ENCODE peak calls at places on chromosomes 13 and 19, in five cellular contexts. One of them, this sample, is unnamed.

GRCh38 chr19:37963190-37963947 is 56.4 kb downstream of the SIPA1L3 start:
- DNase-seq in HepG2: peak
- DNase-seq in HCT116: no peak
- DNase-seq in K562: no peak
- DNase-seq in SK-N-SH: no peak
- DNase-seq in this sample: no peak

GRCh38 chr13:97434417-97435296 is 688 bp downstream of the RAP2A start:
- DNase-seq in HepG2: no peak
- DNase-seq in HCT116: no peak
- DNase-seq in SK-N-SH: peak
- DNase-seq in K562: no peak
- DNase-seq in this sample: no peak

GRCh38 chr19:7645656-7646425 is 8.9 kb downstream of the STXBP2 start:
- DNase-seq in SK-N-SH: peak
- DNase-seq in K562: no peak
- DNase-seq in HepG2: no peak
- DNase-seq in HCT116: no peak
- DNase-seq in this sample: no peak

GRCh38 chr13:95073826-95074345 is 227.4 kb downstream of the ABCC4 start:
- DNase-seq in SK-N-SH: no peak
- DNase-seq in K562: no peak
- DNase-seq in HCT116: no peak
- DNase-seq in HepG2: no peak
- DNase-seq in this sample: no peak

GRCh38 chr19:48877900-48878218 is 5.6 kb downstream of the PPP1R15A start:
- DNase-seq in HepG2: no peak
- DNase-seq in SK-N-SH: no peak
- DNase-seq in K562: no peak
- DNase-seq in HCT116: no peak
- DNase-seq in this sample: no peak

GRCh38 chr13:46934749-46935148 is 37.9 kb upstream of the HTR2A start:
- DNase-seq in SK-N-SH: no peak
- DNase-seq in HCT116: no peak
- DNase-seq in HepG2: no peak
- DNase-seq in K562: no peak
- DNase-seq in this sample: no peak

GRCh38 chr19:6970478-6970877 is 50.8 kb downstream of the MBD3L2B start:
- DNase-seq in K562: peak
- DNase-seq in SK-N-SH: peak
- DNase-seq in HepG2: no peak
- DNase-seq in HCT116: peak
- DNase-seq in this sample: no peak

GRCh38 chr19:8811315-8812172 is 20.6 kb downstream of the ZNF558 start:
- DNase-seq in HepG2: no peak
- DNase-seq in K562: no peak
- DNase-seq in SK-N-SH: no peak
- DNase-seq in HCT116: no peak
- DNase-seq in this sample: no peak

GRCh38 chr19:41377977-41378707 is 1.8 kb downstream of the TMEM91 start:
- DNase-seq in HCT116: no peak
- DNase-seq in HepG2: no peak
- DNase-seq in SK-N-SH: peak
- DNase-seq in K562: peak
- DNase-seq in this sample: no peak

GRCh38 chr13:25966086-25966485 is 85.7 kb downstream of the SHISA2 start:
- DNase-seq in K562: no peak
- DNase-seq in SK-N-SH: no peak
- DNase-seq in HepG2: no peak
- DNase-seq in HCT116: no peak
- DNase-seq in this sample: no peak

GRCh38 chr19:38769635-38770211 is 3.6 kb downstream of the LGALS7 start:
- DNase-seq in K562: peak
- DNase-seq in HepG2: no peak
- DNase-seq in HCT116: peak
- DNase-seq in SK-N-SH: peak
- DNase-seq in this sample: peak

GRCh38 chr13:80157261-80157942 is 183.5 kb downstream of the SPRY2 start:
- DNase-seq in HCT116: no peak
- DNase-seq in HepG2: no peak
- DNase-seq in K562: no peak
- DNase-seq in SK-N-SH: no peak
- DNase-seq in this sample: no peak

GRCh38 chr19:50266896-50267295 is 62.3 kb downstream of the KCNC3 start:
- DNase-seq in HCT116: peak
- DNase-seq in SK-N-SH: peak
- DNase-seq in HepG2: no peak
- DNase-seq in K562: peak
- DNase-seq in this sample: peak

GRCh38 chr13:72864142-72865035 is 82.5 kb downstream of the PIBF1 start:
- DNase-seq in SK-N-SH: no peak
- DNase-seq in HCT116: no peak
- DNase-seq in HepG2: no peak
- DNase-seq in K562: no peak
- DNase-seq in this sample: no peak

GRCh38 chr13:114064516-114065140 is 67.8 kb downstream of the RASA3 start:
- DNase-seq in HCT116: no peak
- DNase-seq in K562: peak
- DNase-seq in HepG2: no peak
- DNase-seq in SK-N-SH: peak
- DNase-seq in this sample: no peak

GRCh38 chr19:18905520-18906236 is 9.7 kb upstream of the CERS1 start:
- DNase-seq in K562: no peak
- DNase-seq in HCT116: no peak
- DNase-seq in HepG2: no peak
- DNase-seq in SK-N-SH: no peak
- DNase-seq in this sample: no peak

GRCh38 chr19:38145627-38146026 is 78.4 kb downstream of the DPF1 start:
- DNase-seq in K562: no peak
- DNase-seq in HepG2: no peak
- DNase-seq in SK-N-SH: no peak
- DNase-seq in HCT116: no peak
- DNase-seq in this sample: no peak

GRCh38 chr13:46961719-46962118 is 64.9 kb upstream of the HTR2A start:
- DNase-seq in HepG2: no peak
- DNase-seq in HCT116: no peak
- DNase-seq in SK-N-SH: no peak
- DNase-seq in K562: no peak
- DNase-seq in this sample: no peak

GRCh38 chr13:98974053-98974452 is 3.8 kb downstream of the DOCK9 start:
- DNase-seq in K562: no peak
- DNase-seq in HepG2: no peak
- DNase-seq in SK-N-SH: no peak
- DNase-seq in HCT116: no peak
- DNase-seq in this sample: no peak

GRCh38 chr13:79859756-79860155 is 378.8 kb downstream of the NDFIP2 start:
- DNase-seq in HepG2: no peak
- DNase-seq in K562: no peak
- DNase-seq in SK-N-SH: no peak
- DNase-seq in HCT116: no peak
- DNase-seq in this sample: no peak

GRCh38 chr19:45768644-45769053 is 403 bp downstream of the SIX5 start:
- DNase-seq in HCT116: no peak
- DNase-seq in HepG2: no peak
- DNase-seq in SK-N-SH: no peak
- DNase-seq in K562: peak
- DNase-seq in this sample: no peak

GRCh38 chr13:112013665-112014064 is 53.3 kb upstream of the SOX1 start:
- DNase-seq in HCT116: no peak
- DNase-seq in SK-N-SH: no peak
- DNase-seq in K562: no peak
- DNase-seq in HepG2: no peak
- DNase-seq in this sample: no peak

GRCh38 chr13:110797230-110797877 is 83.9 kb downstream of the ING1 start:
- DNase-seq in HCT116: no peak
- DNase-seq in HepG2: no peak
- DNase-seq in SK-N-SH: no peak
- DNase-seq in K562: no peak
- DNase-seq in this sample: peak

GRCh38 chr13:95497307-95497943 is 55.1 kb upstream of the CLDN10 start:
- DNase-seq in K562: no peak
- DNase-seq in HepG2: no peak
- DNase-seq in HCT116: no peak
- DNase-seq in SK-N-SH: peak
- DNase-seq in this sample: no peak

GRCh38 chr13:113432509-113433270 is 20.6 kb downstream of the ADPRHL1 start:
- DNase-seq in K562: no peak
- DNase-seq in HCT116: no peak
- DNase-seq in SK-N-SH: no peak
- DNase-seq in HepG2: no peak
- DNase-seq in this sample: no peak

GRCh38 chr13:106083620-106084350 is 451.7 kb downstream of the EFNB2 start:
- DNase-seq in HCT116: peak
- DNase-seq in HepG2: peak
- DNase-seq in SK-N-SH: peak
- DNase-seq in K562: no peak
- DNase-seq in this sample: no peak

GRCh38 chr19:2475702-2476450 is at the start of gene GADD45B:
- DNase-seq in K562: peak
- DNase-seq in HCT116: peak
- DNase-seq in SK-N-SH: peak
- DNase-seq in HepG2: peak
- DNase-seq in this sample: peak

GRCh38 chr19:2477141-2477710 is 1.3 kb downstream of the GADD45B start:
- DNase-seq in HepG2: no peak
- DNase-seq in SK-N-SH: no peak
- DNase-seq in HCT116: no peak
- DNase-seq in K562: no peak
- DNase-seq in this sample: no peak

GRCh38 chr19:2477732-2478191 is 1.8 kb downstream of the GADD45B start:
- DNase-seq in SK-N-SH: no peak
- DNase-seq in HepG2: no peak
- DNase-seq in HCT116: no peak
- DNase-seq in K562: no peak
- DNase-seq in this sample: no peak

GRCh38 chr19:2475018-2475701 is 767 bp upstream of the GADD45B start:
- DNase-seq in HCT116: no peak
- DNase-seq in HepG2: no peak
- DNase-seq in SK-N-SH: peak
- DNase-seq in K562: peak
- DNase-seq in this sample: no peak

GRCh38 chr19:2476451-2477140 is 669 bp downstream of the GADD45B start:
- DNase-seq in HCT116: no peak
- DNase-seq in HepG2: no peak
- DNase-seq in K562: peak
- DNase-seq in SK-N-SH: peak
- DNase-seq in this sample: no peak
- H3K9ac ChIP-seq in HCT116: peak
- H3K9ac ChIP-seq in HepG2: peak
- H3K9ac ChIP-seq in K562: peak
- H3K9ac ChIP-seq in SK-N-SH: peak
- H3K9ac ChIP-seq in this sample: peak

GRCh38 chr19:55344444-55344843 is 4.8 kb downstream of the KMT5C start:
- DNase-seq in HepG2: no peak
- DNase-seq in K562: no peak
- DNase-seq in SK-N-SH: peak
- DNase-seq in HCT116: no peak
- DNase-seq in this sample: no peak
- TF ChIP-seq YY1 in HepG2: no peak
- TF ChIP-seq YY1 in K562: no peak
- TF ChIP-seq YY1 in SK-N-SH: no peak
- TF ChIP-seq YY1 in HCT116: no peak
- TF ChIP-seq YY1 in this sample: no peak

GRCh38 chr13:49446473-49446872 is 2.4 kb downstream of the SETDB2 start:
- DNase-seq in SK-N-SH: no peak
- DNase-seq in HCT116: no peak
- DNase-seq in K562: no peak
- DNase-seq in HepG2: no peak
- DNase-seq in this sample: no peak
- H3K9ac ChIP-seq in SK-N-SH: no peak
- H3K9ac ChIP-seq in HCT116: peak
- H3K9ac ChIP-seq in K562: no peak
- H3K9ac ChIP-seq in HepG2: peak
- H3K9ac ChIP-seq in this sample: no peak

GRCh38 chr19:32599736-32600157 is 18.8 kb downstream of the PDCD5 start:
- DNase-seq in K562: peak
- DNase-seq in SK-N-SH: peak
- DNase-seq in HCT116: peak
- DNase-seq in HepG2: peak
- DNase-seq in this sample: peak

GRCh38 chr19:32606289-32606688 is 25.3 kb downstream of the PDCD5 start:
- DNase-seq in SK-N-SH: no peak
- DNase-seq in HCT116: no peak
- DNase-seq in HepG2: no peak
- DNase-seq in K562: no peak
- DNase-seq in this sample: no peak

GRCh38 chr19:32607479-32607878 is 26.5 kb downstream of the PDCD5 start:
- DNase-seq in HepG2: no peak
- DNase-seq in K562: no peak
- DNase-seq in SK-N-SH: no peak
- DNase-seq in HCT116: no peak
- DNase-seq in this sample: no peak

GRCh38 chr19:32605544-32605943 is 24.6 kb downstream of the PDCD5 start:
- DNase-seq in HCT116: no peak
- DNase-seq in K562: no peak
- DNase-seq in HepG2: no peak
- DNase-seq in SK-N-SH: no peak
- DNase-seq in this sample: no peak

GRCh38 chr19:32603961-32604360 is 23.0 kb downstream of the PDCD5 start:
- DNase-seq in K562: no peak
- DNase-seq in HepG2: no peak
- DNase-seq in HCT116: no peak
- DNase-seq in SK-N-SH: no peak
- DNase-seq in this sample: no peak
- TF ChIP-seq YY1 in K562: no peak
- TF ChIP-seq YY1 in HepG2: no peak
- TF ChIP-seq YY1 in HCT116: no peak
- TF ChIP-seq YY1 in SK-N-SH: no peak
- TF ChIP-seq YY1 in this sample: no peak

GRCh38 chr19:54186351-54186750 is 3.0 kb downstream of the MBOAT7 start:
- DNase-seq in SK-N-SH: no peak
- DNase-seq in HepG2: no peak
- DNase-seq in K562: no peak
- DNase-seq in HCT116: no peak
- DNase-seq in this sample: no peak
- H3K9ac ChIP-seq in SK-N-SH: no peak
- H3K9ac ChIP-seq in HepG2: no peak
- H3K9ac ChIP-seq in K562: peak
- H3K9ac ChIP-seq in HCT116: no peak
- H3K9ac ChIP-seq in this sample: no peak